ENCODE peak calls at places on chromosomes 3 and 15, in six cellular contexts. E is A549, Y is HepG2, O is GM12878, L is K562, K is endothelial cell of umbilical vein. J is an unnamed sample.

GRCh38 chr3:80035021-80035420 is 267.2 kb upstream of the ROBO1 start:
- DNase-seq in Y (no peak), E (no peak), K (no peak), L (no peak), O (no peak), J (no peak)

GRCh38 chr15:95887666-95888480 is 442.6 kb upstream of the NR2F2 start:
- DNase-seq in K (peak), O (no peak), L (no peak), E (no peak), Y (no peak), J (no peak)

GRCh38 chr3:113405180-113405579 is 36.1 kb downstream of the CFAP44 start:
- DNase-seq in L (no peak), K (peak), O (peak), E (no peak), Y (no peak), J (peak)

GRCh38 chr3:50231581-50231980 is 4.4 kb upstream of the GNAI2 start:
- DNase-seq in K (no peak), Y (no peak), O (no peak), E (no peak), L (no peak), J (no peak)

GRCh38 chr3:98921957-98922356 is 20.5 kb upstream of the DCBLD2 start:
- DNase-seq in Y (no peak), L (no peak), E (no peak), K (no peak), O (no peak), J (no peak)

GRCh38 chr3:182879031-182879611 is 85.8 kb downstream of the ATP11B start:
- DNase-seq in E (no peak), Y (no peak), L (no peak), K (no peak), O (no peak), J (no peak)

GRCh38 chr3:53056442-53056841 is 10.6 kb upstream of the SFMBT1 start:
- DNase-seq in O (no peak), E (peak), K (no peak), Y (peak), L (peak), J (peak)

GRCh38 chr15:68304611-68305337 is 27.2 kb downstream of the FEM1B start:
- DNase-seq in L (no peak), E (no peak), O (no peak), K (no peak), Y (no peak), J (no peak)

GRCh38 chr3:160395297-160395696 is 3.7 kb downstream of the IFT80 start:
- DNase-seq in O (no peak), Y (no peak), K (no peak), L (peak), E (no peak), J (peak)

GRCh38 chr3:123688241-123688747 is 103.4 kb upstream of the HACD2 start:
- DNase-seq in L (no peak), E (peak), Y (peak), O (no peak), K (peak), J (peak)

GRCh38 chr3:72227536-72228070 is 442.7 kb upstream of the PROK2 start:
- DNase-seq in E (no peak), K (no peak), O (no peak), L (no peak), Y (no peak), J (peak)

GRCh38 chr3:71724584-71725278 is 471 bp downstream of the EIF4E3 start:
- DNase-seq in E (peak), L (peak), Y (no peak), K (no peak), O (no peak), J (peak)

GRCh38 chr3:17979911-17980310 is 237.5 kb upstream of the TBC1D5 start:
- DNase-seq in K (no peak), E (no peak), L (no peak), O (no peak), Y (no peak), J (peak)

GRCh38 chr3:21654241-21654640 is 96.8 kb downstream of the ZNF385D start:
- DNase-seq in K (no peak), L (no peak), E (no peak), O (no peak), Y (no peak), J (no peak)

GRCh38 chr3:52523386-52524257 is 10.0 kb downstream of the NT5DC2 start:
- DNase-seq in E (no peak), K (no peak), O (no peak), Y (no peak), L (no peak), J (peak)

GRCh38 chr15:83837946-83838571 is 184.1 kb downstream of the ADAMTSL3 start:
- DNase-seq in O (no peak), L (peak), K (no peak), Y (peak), E (peak), J (peak)

GRCh38 chr3:23669541-23670255 is 136.1 kb upstream of the UBE2E1 start:
- DNase-seq in K (no peak), E (no peak), Y (no peak), L (no peak), O (no peak), J (no peak)

GRCh38 chr3:149816986-149817385 is 4.0 kb downstream of the RNF13 start:
- DNase-seq in O (no peak), E (no peak), K (no peak), L (no peak), Y (no peak), J (peak)

GRCh38 chr3:48218537-48218936 is 4.8 kb upstream of the CAMP start:
- DNase-seq in K (no peak), O (no peak), Y (no peak), E (no peak), L (no peak), J (no peak)

DNA sequence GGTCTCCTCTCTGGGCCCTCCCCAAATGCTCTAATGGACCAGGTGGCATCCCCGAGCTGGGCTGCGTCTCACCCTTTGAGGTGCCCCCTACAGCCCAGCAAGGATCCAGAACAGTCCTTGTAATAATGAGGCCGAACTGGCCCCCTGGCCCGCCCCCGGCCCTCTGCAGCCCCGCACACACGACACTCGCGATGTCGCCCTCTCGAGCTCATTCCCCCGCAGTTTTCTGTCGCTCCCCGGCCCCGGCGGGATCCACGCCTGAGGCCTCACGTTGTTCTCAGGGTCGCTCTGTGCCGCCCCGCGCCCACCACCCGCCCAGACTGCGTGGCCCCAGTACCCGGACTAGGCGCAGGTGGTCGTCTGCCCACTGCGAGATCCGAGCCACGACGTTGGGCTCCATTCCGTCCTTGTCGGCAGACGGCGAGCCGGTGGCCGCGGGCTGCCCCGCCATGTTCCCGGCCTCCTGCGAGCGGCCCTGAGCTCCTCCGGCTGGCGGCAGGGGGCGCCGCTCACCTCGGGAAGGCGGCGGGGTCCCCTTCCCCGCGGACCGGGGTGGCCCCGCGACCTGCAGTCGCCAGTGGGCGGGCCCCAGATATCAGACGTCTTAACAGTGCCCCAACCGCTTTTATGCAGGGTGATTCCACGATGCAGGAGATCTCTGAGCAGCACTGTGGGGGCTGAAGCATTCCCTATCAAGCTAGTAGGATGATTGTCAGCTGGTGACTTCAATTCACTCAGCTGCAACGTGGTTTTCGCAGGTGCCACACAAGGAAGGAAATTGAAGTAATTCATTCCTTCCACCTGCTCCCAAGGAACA is at the start of gene C3orf33:
- DNase-seq in K (peak), Y (peak), O (no peak), L (peak), E (peak), J (peak)
- TF ChIP-seq POLR2A in K (peak), Y (peak), O (peak), L (peak), E (peak), J (peak)

GRCh38 chr3:153901152-153901551 is 220.0 kb upstream of the ARHGEF26 start:
- DNase-seq in O (no peak), L (no peak), E (no peak), K (no peak), Y (no peak), J (no peak)

GRCh38 chr3:153903430-153903829 is 217.8 kb upstream of the ARHGEF26 start:
- DNase-seq in K (no peak), L (no peak), E (peak), O (no peak), Y (no peak), J (peak)

GRCh38 chr3:153897842-153898241 is 223.3 kb upstream of the ARHGEF26 start:
- DNase-seq in E (no peak), O (no peak), K (no peak), Y (no peak), L (no peak), J (no peak)

GRCh38 chr3:153906366-153906765 is 214.8 kb upstream of the ARHGEF26 start:
- DNase-seq in Y (no peak), O (no peak), K (no peak), L (no peak), E (no peak), J (no peak)

GRCh38 chr3:153901991-153902390 is 219.2 kb upstream of the ARHGEF26 start:
- DNase-seq in O (no peak), K (no peak), Y (no peak), E (no peak), L (no peak), J (no peak)
- TF ChIP-seq MYC in O (no peak), K (no peak), Y (no peak), E (no peak), L (no peak), J (no peak)

DNA sequence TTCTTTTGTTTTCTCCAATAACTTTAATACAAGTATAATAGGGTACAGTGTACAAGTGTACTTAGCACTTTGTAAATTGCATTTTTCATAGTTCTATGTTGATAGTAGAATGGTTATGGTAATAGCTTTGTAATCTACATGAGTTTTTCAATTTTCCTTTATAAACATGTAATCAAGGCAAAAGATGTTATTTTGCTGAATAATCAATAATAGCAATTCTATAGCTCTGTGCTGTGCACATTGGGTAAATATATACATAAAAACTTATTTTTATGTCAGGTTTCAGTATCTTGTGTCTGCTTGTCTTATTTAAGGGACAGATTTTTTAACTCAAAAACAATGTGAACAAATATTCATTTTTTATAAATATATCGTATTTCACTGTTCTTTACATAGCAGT is 214.8 kb upstream of the STAC start:
- DNase-seq in Y (no peak), E (no peak), L (no peak), O (no peak), K (no peak), J (no peak)
- H3K4me3 ChIP-seq in Y (no peak), E (no peak), L (no peak), O (no peak), K (no peak), J (no peak)

GRCh38 chr3:111610612-111611054 is 15.5 kb upstream of the ZBED2 start:
- DNase-seq in L (no peak), O (no peak), E (no peak), K (no peak), Y (no peak), J (no peak)
- TF ChIP-seq POLR2A in L (no peak), O (no peak), E (no peak), K (no peak), Y (no peak), J (no peak)

DNA sequence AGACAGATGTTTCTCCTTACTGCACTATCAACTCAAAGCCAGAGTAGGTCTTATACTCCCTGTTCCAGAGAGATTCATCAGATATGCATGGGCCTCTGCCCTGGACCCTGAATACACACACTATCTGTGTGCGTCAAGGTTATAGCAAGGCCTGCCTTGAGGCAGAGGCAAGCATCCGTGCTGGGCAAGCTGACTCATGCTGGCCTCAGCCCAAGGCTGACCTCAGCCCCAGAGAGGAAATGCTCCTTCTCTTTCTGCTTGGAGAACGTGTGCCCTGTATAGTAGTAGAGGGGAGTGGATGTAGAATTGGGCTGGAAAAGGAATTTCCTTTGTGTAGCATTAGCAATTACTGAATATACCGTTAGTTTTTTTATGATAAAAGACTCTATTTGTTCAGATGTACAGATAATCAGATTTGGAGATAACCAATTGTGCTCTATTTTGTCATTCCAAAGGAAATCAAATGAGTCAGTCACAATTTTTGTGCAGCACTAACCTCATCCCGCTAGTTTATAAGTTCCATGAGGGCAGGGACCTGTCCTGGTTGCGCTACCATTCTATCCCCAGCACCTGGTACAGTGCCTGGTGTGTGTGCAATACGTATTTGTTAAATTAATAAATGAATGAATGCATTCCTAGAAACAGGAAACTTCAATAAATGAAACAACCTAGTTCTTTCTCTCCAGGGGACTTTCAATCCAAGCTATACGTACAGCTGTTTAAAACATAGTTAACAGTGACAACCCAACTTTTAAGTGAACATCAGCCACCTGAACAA is 13.3 kb upstream of the PAQR9 start:
- DNase-seq in E (peak), O (no peak), Y (peak), L (peak), K (peak), J (peak)
- TF ChIP-seq MYC in E (no peak), O (no peak), Y (peak), L (no peak), K (peak), J (no peak)

GRCh38 chr3:181711325-181712135 is at the start of gene SOX2:
- DNase-seq in L (peak), O (no peak), K (peak), Y (peak), E (peak), J (peak)
- H3K4me3 ChIP-seq in L (no peak), O (peak), K (peak), Y (no peak), E (peak), J (no peak)

DNA sequence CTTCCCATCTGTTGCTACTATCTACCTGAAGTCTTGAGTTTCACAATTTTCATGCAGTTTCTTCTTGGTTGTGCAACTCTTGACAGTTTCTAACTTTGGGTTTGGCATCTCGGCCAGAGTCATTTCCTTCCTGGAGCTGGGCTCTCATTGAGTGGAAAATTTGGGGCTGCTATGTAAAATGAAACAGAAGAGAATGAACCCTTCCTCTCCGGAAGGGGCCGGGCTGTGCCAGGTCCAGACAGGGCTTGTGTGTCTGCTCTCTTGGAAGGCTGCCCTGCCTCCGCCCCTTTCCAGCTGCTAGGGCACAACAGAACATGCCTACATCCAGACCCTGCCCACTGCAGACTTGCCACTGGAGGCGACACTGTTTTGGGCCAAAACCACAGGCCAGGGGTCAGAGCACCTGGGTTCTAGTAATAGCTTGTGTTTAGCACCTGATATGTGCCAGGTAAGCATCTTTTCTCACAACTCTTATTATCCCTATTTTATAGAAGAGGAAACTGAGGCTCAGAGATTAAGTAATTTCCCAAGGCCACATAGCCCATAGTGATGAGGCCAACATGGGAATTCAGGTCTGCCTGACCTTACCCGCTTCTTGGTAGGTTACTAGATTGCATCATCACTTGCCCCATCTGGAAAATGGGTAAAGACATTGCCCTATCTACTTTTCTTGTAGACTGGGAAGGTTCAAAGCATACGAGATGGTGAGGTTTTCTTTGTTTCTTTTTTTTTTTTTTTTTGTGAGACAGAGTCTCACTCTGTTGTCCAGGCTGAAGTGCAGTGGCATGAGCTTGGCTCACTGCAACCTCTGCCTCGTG is 25.0 kb downstream of the IRAK2 start:
- DNase-seq in E (peak), L (no peak), K (peak), Y (no peak), O (peak), J (peak)
- TF ChIP-seq POLR2A in E (no peak), L (no peak), K (no peak), Y (no peak), O (no peak), J (no peak)